ENCODE peak calls at places on chromosomes 12 and 14, in five cellular contexts. R is tibial artery, K is AG09309, E is WERI-Rb-1, B is astrocyte. O is an unnamed sample.
A peak's percentile ranks its signal among the peaks of the same experiment; 100 is the strongest.

GRCh38 chr14:74792249-74793039 is 29.3 kb downstream of the YLPM1 start:
- DNase-seq in B (peak; percentile 14), R (no peak), E (no peak), K (no peak), O (no peak)

GRCh38 chr12:66514581-66514980 is 164.3 kb downstream of the GRIP1 start:
- DNase-seq in K (peak; percentile 14), B (peak; percentile 88), R (no peak), E (no peak), O (peak; percentile 87)

GRCh38 chr12:132633901-132634300 is 15.3 kb downstream of the P2RX2 start:
- DNase-seq in R (peak; percentile 57), E (no peak), B (no peak), K (no peak), O (no peak)

GRCh38 chr12:130870442-130871285 is 1.2 kb upstream of the RAN start:
- DNase-seq in E (peak; percentile 57), K (peak; percentile 82), R (peak; percentile 88), B (peak; percentile 92), O (peak; percentile 85)

GRCh38 chr14:79357307-79357706 is 854.0 kb downstream of the DIO2 start:
- DNase-seq in E (no peak), B (no peak), K (no peak), R (no peak), O (no peak)

GRCh38 chr12:26360062-26360461 is 164.7 kb downstream of the SSPN start:
- DNase-seq in B (no peak), E (no peak), K (no peak), R (no peak), O (no peak)

GRCh38 chr12:1691123-1692007 is 495 bp downstream of the ADIPOR2 start:
- DNase-seq in R (peak; percentile 71), K (no peak), B (no peak), E (no peak), O (no peak)

GRCh38 chr12:96195845-96196451 is 1.8 kb downstream of the ELK3 start:
- DNase-seq in R (no peak), B (peak; percentile 83), E (peak; percentile 71), K (no peak), O (peak; percentile 76)

GRCh38 chr12:49707812-49708147 is 575 bp upstream of the FMNL3 start:
- DNase-seq in R (no peak), K (no peak), E (peak; percentile 15), B (no peak), O (no peak)

GRCh38 chr14:69013943-69014782 is 35.1 kb upstream of the ACTN1 start:
- DNase-seq in K (no peak), B (no peak), R (no peak), E (no peak), O (no peak)

DNA sequence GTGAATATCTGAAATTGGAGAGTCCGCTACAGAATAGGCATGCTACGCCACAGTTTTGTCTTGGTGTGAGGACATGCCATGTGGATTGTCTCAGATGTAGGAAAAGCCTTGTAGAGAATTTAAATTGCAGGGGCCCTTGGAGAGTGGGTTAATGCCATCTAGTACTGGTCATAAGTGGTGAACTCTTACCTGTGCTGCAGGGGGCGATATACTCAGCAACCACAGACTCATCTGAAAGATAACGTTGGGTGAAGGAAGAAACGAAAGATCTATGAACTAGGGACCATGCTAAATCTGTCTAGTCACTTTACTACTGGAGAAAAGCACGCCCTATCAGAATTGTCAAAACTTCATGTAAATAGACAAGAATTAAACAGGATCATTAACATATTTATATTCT is 33.7 kb upstream of the A2M start:
- DNase-seq in K (no peak), B (no peak), R (no peak), E (no peak), O (no peak)
- TF ChIP-seq CTCF in K (no peak), B (no peak), R (no peak), E (peak; percentile 23), O (no peak)

DNA sequence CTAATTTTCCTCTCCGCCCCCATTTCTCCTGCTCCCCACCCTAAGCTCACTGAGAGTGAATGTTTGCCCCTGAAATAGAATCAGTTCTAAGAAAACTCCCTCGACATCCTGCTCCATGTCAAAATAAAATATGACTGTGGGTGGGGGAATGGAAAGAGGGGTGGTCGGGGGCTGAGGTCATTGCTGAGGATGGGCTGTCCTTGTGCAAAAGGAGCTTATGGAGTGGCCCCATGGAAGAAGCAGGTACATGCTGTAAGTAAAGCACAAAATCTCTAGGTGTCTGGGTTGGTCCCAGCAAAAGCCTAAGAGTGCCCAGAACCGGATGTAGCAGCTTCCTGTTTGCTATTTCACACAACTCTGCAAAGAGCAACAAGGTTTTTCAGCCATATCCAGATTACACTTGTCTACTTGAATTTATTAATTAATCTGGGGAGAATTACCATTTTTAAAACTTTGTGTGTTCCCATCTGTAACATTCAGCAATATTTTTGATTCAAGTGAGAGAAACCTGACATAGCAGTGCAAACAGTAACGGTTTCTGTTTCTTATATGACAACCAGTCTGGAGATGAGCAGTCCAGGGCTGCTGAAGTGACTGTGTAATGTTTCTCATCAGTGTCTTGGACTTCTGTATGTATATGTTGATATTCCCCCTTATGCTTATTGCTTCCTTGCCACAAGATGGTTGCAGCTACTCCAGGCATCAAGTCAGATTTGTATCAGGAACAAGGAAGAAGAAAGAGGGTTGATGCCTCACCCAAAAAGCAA is 40.4 kb upstream of the GZMB start:
- DNase-seq in E (no peak), R (no peak), B (no peak), K (no peak), O (no peak)
- H3K4me3 ChIP-seq in E (no peak overlapping the region), R (no peak overlapping the region), B (no peak overlapping the region), K (no peak overlapping the region), O (no peak overlapping the region)

DNA sequence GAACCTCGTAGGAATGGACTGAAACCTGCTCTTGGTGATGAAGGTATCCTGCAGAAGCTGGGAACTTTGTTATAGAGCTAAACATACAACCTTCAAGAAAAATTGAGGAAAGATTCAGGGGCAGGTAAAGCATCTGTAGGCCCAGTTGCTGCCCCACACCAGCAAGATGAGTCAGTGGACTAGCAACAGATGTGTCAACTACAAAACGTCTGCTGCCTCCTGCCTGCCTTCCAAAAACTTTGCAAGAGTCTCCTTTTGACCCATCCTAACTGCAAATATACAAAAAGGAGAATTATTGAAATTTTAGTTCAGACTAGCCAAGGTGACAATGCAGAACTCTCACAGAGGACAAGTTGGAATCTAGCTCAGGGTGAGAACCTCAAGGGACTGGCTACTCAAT is 60.9 kb upstream of the TMTC1 start:
- DNase-seq in K (no peak), E (no peak), B (no peak), R (no peak), O (no peak)
- TF ChIP-seq CTCF in K (no peak), E (no peak), B (no peak), R (no peak), O (no peak)

GRCh38 chr12:104634044-104634443 is 177.3 kb downstream of the CHST11 start:
- DNase-seq in R (no peak), K (no peak), B (no peak), E (no peak), O (no peak)
- H3K4me3 ChIP-seq in R (no peak overlapping the region), K (no peak overlapping the region), B (no peak overlapping the region), E (no peak overlapping the region), O (no peak overlapping the region)

GRCh38 chr14:33477752-33478151 is 473.1 kb downstream of the EGLN3 start:
- DNase-seq in R (no peak), E (no peak), B (peak; percentile 29), K (no peak), O (no peak)

GRCh38 chr14:33469898-33470297 is 481.0 kb downstream of the EGLN3 start:
- DNase-seq in E (no peak), R (no peak), B (no peak), K (no peak), O (no peak)

GRCh38 chr14:33480589-33481184 is 470.2 kb downstream of the EGLN3 start:
- DNase-seq in E (peak; percentile 20), R (no peak), B (no peak), K (no peak), O (no peak)

GRCh38 chr14:33475623-33476022 is 475.3 kb downstream of the EGLN3 start:
- DNase-seq in E (peak; percentile 57), K (no peak), B (no peak), R (no peak), O (no peak)
- TF ChIP-seq CTCF in E (peak; percentile 64), K (peak; percentile 29), B (peak; percentile 37), R (no peak), O (peak; percentile 76)

DNA sequence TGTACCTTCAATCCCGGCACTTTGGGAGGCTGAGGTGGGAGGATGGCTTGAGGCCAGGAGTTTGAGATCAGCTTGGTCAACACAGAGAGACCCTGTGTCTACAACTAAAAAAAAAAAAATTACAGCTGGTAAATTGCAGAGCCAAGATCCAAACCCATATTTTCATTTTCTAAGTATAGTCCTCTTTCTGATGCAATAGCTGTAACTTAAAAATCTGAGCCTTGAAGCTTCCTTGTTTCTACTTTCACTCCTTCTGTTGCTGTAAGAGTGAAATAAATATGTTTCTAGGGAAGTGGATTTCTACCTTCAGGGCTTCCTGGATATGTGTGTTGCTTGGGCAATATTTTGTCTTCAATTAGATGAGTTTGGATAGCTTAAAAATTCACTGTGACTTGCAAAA is 42.0 kb upstream of the PRICKLE1 start:
- DNase-seq in E (no peak), K (peak; percentile 14), B (no peak), R (no peak), O (no peak)
- H3K4me3 ChIP-seq in E (no peak overlapping the region), K (no peak overlapping the region), B (no peak overlapping the region), R (no peak overlapping the region), O (no peak overlapping the region)